ENCODE peak calls at places on chromosomes 11 and 22, in eight cellular contexts. M is Caki2, G is GM12865, R is left colon, C is foreskin fibroblast, I is RWPE1, J is vagina, B is progenitor cell of endocrine pancreas. O is an unnamed sample.

GRCh38 chr11:271316-271715 is 6.9 kb upstream of the NLRP6 start:
- DNase-seq in M (no peak), G (no peak), R (no peak), C (no peak), I (no peak), J (no peak), B (no peak), O (no peak)

GRCh38 chr11:110447897-110448522 is 18.3 kb downstream of the FDX1 start:
- DNase-seq in M (no peak), G (peak), R (no peak), C (no peak), I (no peak), J (no peak), B (no peak), O (no peak)

GRCh38 chr11:31926816-31927528 is 115.8 kb upstream of the PAX6 start:
- DNase-seq in M (no peak), G (no peak), R (no peak), C (no peak), I (no peak), J (no peak), B (no peak), O (no peak)

GRCh38 chr22:28230682-28231081 is 311.6 kb upstream of the PITPNB start:
- DNase-seq in M (no peak), G (no peak), R (no peak), C (no peak), I (no peak), J (no peak), B (no peak), O (peak)

GRCh38 chr11:27213232-27213660 is 149.8 kb downstream of the CCDC34 start:
- DNase-seq in M (peak), G (peak), R (no peak), C (peak), I (peak), J (no peak), B (no peak), O (peak)

GRCh38 chr11:6200975-6201374 is 2.0 kb downstream of the OR52W1 start:
- DNase-seq in M (no peak), G (no peak), R (peak), C (no peak), I (no peak), J (no peak), B (no peak), O (no peak)

GRCh38 chr11:124837491-124837856 is 27.8 kb upstream of the ROBO3 start:
- DNase-seq in M (peak), G (peak), R (no peak), C (peak), I (peak), J (peak), B (no peak), O (peak)

GRCh38 chr22:35103756-35104155 is 37.8 kb downstream of the ISX start:
- DNase-seq in M (no peak), G (no peak), R (peak), C (no peak), I (no peak), J (no peak), B (no peak), O (no peak)

GRCh38 chr11:64934765-64935633 is 694 bp downstream of the GPHA2 start:
- DNase-seq in M (no peak), G (no peak), R (no peak), C (no peak), I (no peak), J (no peak), B (no peak), O (no peak)

GRCh38 chr11:112651345-112651744 is 309.9 kb upstream of the NCAM1 start:
- DNase-seq in M (no peak), G (no peak), R (no peak), C (no peak), I (no peak), J (no peak), B (no peak), O (no peak)

GRCh38 chr11:102289510-102290078 is 27.7 kb upstream of the BIRC3 start:
- DNase-seq in M (no peak), G (no peak), R (no peak), C (no peak), I (no peak), J (no peak), B (no peak), O (no peak)

GRCh38 chr22:38841635-38842034 is 2.2 kb downstream of the NPTXR start:
- DNase-seq in M (no peak), G (no peak), R (no peak), C (no peak), I (no peak), J (no peak), B (no peak), O (no peak)

GRCh38 chr11:119316729-119317591 is at the start of gene MCAM:
- DNase-seq in M (no peak), G (peak), R (no peak), C (no peak), I (no peak), J (no peak), B (no peak), O (peak)

GRCh38 chr22:28328751-28329150 is 350.9 kb downstream of the TTC28 start:
- DNase-seq in M (no peak), G (no peak), R (no peak), C (no peak), I (no peak), J (no peak), B (no peak), O (no peak)

GRCh38 chr22:22683668-22684361 is 39.4 kb downstream of the GGTLC2 start:
- DNase-seq in M (no peak), G (no peak), R (no peak), C (no peak), I (no peak), J (no peak), B (no peak), O (no peak)

GRCh38 chr22:49320714-49321476 is 506.8 kb downstream of the BRD1 start:
- DNase-seq in M (no peak), G (no peak), R (no peak), C (no peak), I (no peak), J (peak), B (no peak), O (no peak)

GRCh38 chr22:28442951-28443876 is 236.4 kb downstream of the TTC28 start:
- DNase-seq in M (no peak), G (no peak), R (peak), C (peak), I (peak), J (no peak), B (peak), O (peak)

GRCh38 chr11:108559904-108560303 is 33.7 kb downstream of the EXPH5 start:
- DNase-seq in M (no peak), G (no peak), R (no peak), C (peak), I (no peak), J (no peak), B (no peak), O (peak)

GRCh38 chr11:59158206-59159068 is 13.5 kb upstream of the DTX4 start:
- DNase-seq in M (peak), G (peak), R (peak), C (no peak), I (peak), J (no peak), B (peak), O (peak)

GRCh38 chr22:22735695-22736611 is 91.5 kb downstream of the GGTLC2 start:
- DNase-seq in M (no peak), G (no peak), R (no peak), C (no peak), I (no peak), J (no peak), B (no peak), O (no peak)

GRCh38 chr22:50530280-50530856 is 556 bp upstream of the TYMP start:
- DNase-seq in M (no peak), G (peak), R (peak), C (peak), I (no peak), J (no peak), B (no peak), O (peak)

GRCh38 chr11:94933225-94934130 is 39.9 kb downstream of the CWC15 start:
- DNase-seq in M (peak), G (no peak), R (no peak), C (peak), I (no peak), J (peak), B (no peak), O (peak)

GRCh38 chr22:37244114-37244921 is at the start of gene RAC2:
- DNase-seq in M (peak), G (peak), R (peak), C (no peak), I (peak), J (no peak), B (no peak), O (peak)

GRCh38 chr11:36513965-36514364 is 3.9 kb upstream of the TRAF6 start:
- DNase-seq in M (no peak), G (no peak), R (no peak), C (no peak), I (no peak), J (no peak), B (no peak), O (no peak)

GRCh38 chr22:49015993-49016908 is 811.4 kb downstream of the BRD1 start:
- DNase-seq in M (no peak), G (no peak), R (no peak), C (no peak), I (no peak), J (no peak), B (no peak), O (no peak)

GRCh38 chr11:36376888-36377758 is 81.0 kb downstream of the PRR5L start:
- DNase-seq in M (no peak), G (no peak), R (peak), C (peak), I (peak), J (no peak), B (peak), O (peak)

GRCh38 chr11:128235958-128236357 is 351.4 kb downstream of the ETS1 start:
- DNase-seq in M (no peak), G (no peak), R (no peak), C (no peak), I (no peak), J (no peak), B (no peak), O (no peak)

GRCh38 chr11:61732705-61733104 is 19.7 kb upstream of the MYRF start:
- DNase-seq in M (no peak), G (no peak), R (no peak), C (peak), I (peak), J (no peak), B (no peak), O (peak)

GRCh38 chr11:72483412-72484186 is 49.3 kb upstream of the CLPB start:
- DNase-seq in M (no peak), G (peak), R (no peak), C (peak), I (peak), J (no peak), B (no peak), O (peak)

GRCh38 chr22:43515411-43515810 is 103.6 kb downstream of the MPPED1 start:
- DNase-seq in M (no peak), G (no peak), R (no peak), C (no peak), I (no peak), J (no peak), B (no peak), O (no peak)

O was measured in EH.